ENCODE peak calls at places on chromosomes 16 and 17, in five cellular contexts. One of them, this sample, is unnamed. For H3K27me3, the result is how much of the 10 kb centered on the place peaks cover.

GRCh38 chr17:63974594-63975192 is 2.0 kb upstream of the SCN4A start:
- DNase-seq in heart right ventricle: no peak
- DNase-seq in prostate gland: no peak
- DNase-seq in H9: no peak
- DNase-seq in breast epithelium: no peak
- DNase-seq in this sample: no peak

GRCh38 chr17:64051153-64051552 is 30.7 kb upstream of the ICAM2 start:
- DNase-seq in heart right ventricle: no peak
- DNase-seq in prostate gland: no peak
- DNase-seq in H9: no peak
- DNase-seq in breast epithelium: no peak
- DNase-seq in this sample: no peak

GRCh38 chr17:56305017-56305416 is 151.7 kb downstream of the ANKFN1 start:
- DNase-seq in heart right ventricle: no peak
- DNase-seq in prostate gland: no peak
- DNase-seq in H9: no peak
- DNase-seq in breast epithelium: no peak
- DNase-seq in this sample: no peak

GRCh38 chr16:89452925-89453324 is 37.4 kb downstream of the ANKRD11 start:
- DNase-seq in heart right ventricle: no peak
- DNase-seq in prostate gland: no peak
- DNase-seq in H9: no peak
- DNase-seq in breast epithelium: no peak
- DNase-seq in this sample: no peak

GRCh38 chr17:49210158-49211029 is at the start of the genes ABI3 and GNGT2:
- DNase-seq in heart right ventricle: peak
- DNase-seq in prostate gland: no peak
- DNase-seq in H9: peak
- DNase-seq in breast epithelium: no peak
- DNase-seq in this sample: peak

GRCh38 chr17:28247671-28248556 is 71.1 kb upstream of the TMEM97 start:
- DNase-seq in heart right ventricle: no peak
- DNase-seq in prostate gland: no peak
- DNase-seq in H9: peak
- DNase-seq in breast epithelium: no peak
- DNase-seq in this sample: no peak

GRCh38 chr17:1471931-1472727 is 16.1 kb upstream of the CRK start:
- DNase-seq in heart right ventricle: no peak
- DNase-seq in prostate gland: no peak
- DNase-seq in H9: peak
- DNase-seq in breast epithelium: no peak
- DNase-seq in this sample: no peak

GRCh38 chr16:63617990-63618763 is 1503.7 kb downstream of the CDH11 start:
- DNase-seq in heart right ventricle: peak
- DNase-seq in prostate gland: peak
- DNase-seq in H9: peak
- DNase-seq in breast epithelium: no peak
- DNase-seq in this sample: peak

GRCh38 chr16:48885456-48885855 is 275.5 kb upstream of the N4BP1 start:
- DNase-seq in heart right ventricle: no peak
- DNase-seq in prostate gland: no peak
- DNase-seq in H9: no peak
- DNase-seq in breast epithelium: no peak
- DNase-seq in this sample: no peak

GRCh38 chr16:56357291-56357764 is 68.0 kb downstream of the AMFR start:
- DNase-seq in heart right ventricle: no peak
- DNase-seq in prostate gland: no peak
- DNase-seq in H9: peak
- DNase-seq in breast epithelium: no peak
- DNase-seq in this sample: peak

GRCh38 chr17:64641499-64641898 is 20.6 kb downstream of the SMURF2 start:
- DNase-seq in heart right ventricle: no peak
- DNase-seq in prostate gland: no peak
- DNase-seq in H9: no peak
- DNase-seq in breast epithelium: no peak
- DNase-seq in this sample: no peak

GRCh38 chr16:63877401-63877800 is 1244.5 kb downstream of the CDH11 start:
- DNase-seq in heart right ventricle: no peak
- DNase-seq in prostate gland: no peak
- DNase-seq in H9: no peak
- DNase-seq in breast epithelium: no peak
- DNase-seq in this sample: no peak

GRCh38 chr16:27642753-27643152 is 92.8 kb downstream of the KATNIP start:
- DNase-seq in heart right ventricle: no peak
- DNase-seq in prostate gland: no peak
- DNase-seq in H9: peak
- DNase-seq in breast epithelium: no peak
- DNase-seq in this sample: no peak

GRCh38 chr17:21375162-21375560 is 996 bp upstream of the KCNJ12 start:
- DNase-seq in heart right ventricle: no peak
- DNase-seq in prostate gland: no peak
- DNase-seq in H9: no peak
- DNase-seq in breast epithelium: no peak
- DNase-seq in this sample: no peak

GRCh38 chr17:2068589-2069051 is 13.7 kb downstream of the HIC1 start:
- DNase-seq in heart right ventricle: no peak
- DNase-seq in prostate gland: no peak
- DNase-seq in H9: no peak
- DNase-seq in breast epithelium: no peak
- DNase-seq in this sample: no peak

GRCh38 chr16:23694707-23695373 is 16.2 kb downstream of the PLK1 start:
- DNase-seq in heart right ventricle: no peak
- DNase-seq in prostate gland: no peak
- DNase-seq in H9: peak
- DNase-seq in breast epithelium: no peak
- DNase-seq in this sample: no peak

GRCh38 chr17:78708510-78708973 is 73.5 kb downstream of the CYTH1 start:
- DNase-seq in heart right ventricle: peak
- DNase-seq in prostate gland: peak
- DNase-seq in H9: peak
- DNase-seq in breast epithelium: no peak
- DNase-seq in this sample: peak

GRCh38 chr16:24524855-24525652 is 14.3 kb upstream of the RBBP6 start:
- DNase-seq in heart right ventricle: no peak
- DNase-seq in prostate gland: no peak
- DNase-seq in H9: peak
- DNase-seq in breast epithelium: no peak
- DNase-seq in this sample: no peak

GRCh38 chr16:2855536-2855935 is 2.4 kb downstream of the PRSS22 start:
- DNase-seq in heart right ventricle: no peak
- DNase-seq in prostate gland: no peak
- DNase-seq in H9: no peak
- DNase-seq in breast epithelium: no peak
- DNase-seq in this sample: no peak

GRCh38 chr17:79473111-79473835 is 137.6 kb downstream of the RBFOX3 start:
- DNase-seq in heart right ventricle: no peak
- DNase-seq in prostate gland: no peak
- DNase-seq in H9: no peak
- DNase-seq in breast epithelium: no peak
- DNase-seq in this sample: no peak

GRCh38 chr17:19239544-19239943 is 2.4 kb downstream of the EPN2 start:
- DNase-seq in heart right ventricle: no peak
- DNase-seq in prostate gland: no peak
- DNase-seq in H9: no peak
- DNase-seq in breast epithelium: no peak
- DNase-seq in this sample: no peak

GRCh38 chr16:3158014-3158497 is 23.2 kb downstream of the ZNF213 start:
- DNase-seq in heart right ventricle: no peak
- DNase-seq in prostate gland: peak
- DNase-seq in H9: no peak
- DNase-seq in breast epithelium: no peak
- DNase-seq in this sample: no peak

GRCh38 chr17:69638516-69638915 is 224.0 kb downstream of the MAP2K6 start:
- DNase-seq in heart right ventricle: no peak
- DNase-seq in prostate gland: no peak
- DNase-seq in H9: no peak
- DNase-seq in breast epithelium: no peak
- DNase-seq in this sample: no peak

GRCh38 chr16:21116148-21116693 is 34.4 kb downstream of the DNAH3 start:
- DNase-seq in heart right ventricle: no peak
- DNase-seq in prostate gland: no peak
- DNase-seq in H9: peak
- DNase-seq in breast epithelium: no peak
- DNase-seq in this sample: no peak

GRCh38 chr16:61596648-61597047 is 439.6 kb downstream of the CDH8 start:
- DNase-seq in heart right ventricle: no peak
- DNase-seq in prostate gland: no peak
- DNase-seq in H9: no peak
- DNase-seq in breast epithelium: no peak
- DNase-seq in this sample: no peak

GRCh38 chr17:48148029-48148759 is 40.6 kb downstream of the SNX11 start:
- DNase-seq in heart right ventricle: no peak
- DNase-seq in prostate gland: no peak
- DNase-seq in H9: no peak
- DNase-seq in breast epithelium: no peak
- DNase-seq in this sample: no peak

GRCh38 chr17:31722251-31723056 is 136.6 kb downstream of the COPRS start:
- DNase-seq in heart right ventricle: peak
- DNase-seq in prostate gland: no peak
- DNase-seq in H9: no peak
- DNase-seq in breast epithelium: no peak
- DNase-seq in this sample: no peak

GRCh38 chr16:13390093-13390985 is 488.9 kb downstream of the SHISA9 start:
- DNase-seq in heart right ventricle: no peak
- DNase-seq in prostate gland: no peak
- DNase-seq in H9: no peak
- DNase-seq in breast epithelium: no peak
- DNase-seq in this sample: no peak

GRCh38 chr17:39739020-39739884 is 1.5 kb downstream of the GRB7 start:
- DNase-seq in heart right ventricle: no peak
- DNase-seq in prostate gland: peak
- DNase-seq in H9: peak
- DNase-seq in breast epithelium: peak
- DNase-seq in this sample: no peak

GRCh38 chr16:75534560-75535205 is 1.2 kb downstream of the CHST5 start:
- DNase-seq in heart right ventricle: no peak
- DNase-seq in prostate gland: no peak
- DNase-seq in H9: no peak
- DNase-seq in breast epithelium: no peak
- DNase-seq in this sample: no peak

DNA sequence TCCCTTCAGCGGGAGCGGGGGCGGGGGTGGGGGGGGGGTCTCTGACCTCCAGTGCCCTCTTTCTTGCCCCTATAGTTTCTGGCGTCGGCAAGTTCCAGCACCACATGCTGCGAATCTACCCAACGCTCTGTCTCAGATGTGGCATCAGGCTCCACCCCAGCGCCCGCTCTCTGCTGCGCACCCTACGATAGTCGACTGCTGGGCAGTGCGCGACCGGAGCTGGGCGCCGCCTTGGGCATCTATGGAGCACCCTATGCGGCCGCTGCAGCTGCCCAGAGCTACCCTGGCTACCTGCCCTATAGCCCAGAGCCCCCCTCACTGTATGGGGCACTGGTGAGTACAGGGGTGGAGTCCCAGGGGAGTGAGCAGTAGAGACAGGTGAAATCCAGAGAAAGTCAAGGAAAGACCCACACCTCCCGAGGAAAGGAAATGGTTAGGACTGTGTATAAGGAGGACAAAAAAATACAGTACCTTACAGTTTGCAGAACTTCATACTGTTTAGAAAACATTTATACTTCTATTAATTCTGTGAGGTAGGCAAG is 2.3 kb downstream of the IRX6 start:
- DNase-seq in heart right ventricle: no peak
- DNase-seq in prostate gland: no peak
- DNase-seq in H9: no peak
- DNase-seq in breast epithelium: no peak
- DNase-seq in this sample: no peak
- H3K27me3 ChIP-seq in heart right ventricle: half or more
- H3K27me3 ChIP-seq in prostate gland: under half
- H3K27me3 ChIP-seq in H9: half or more
- H3K27me3 ChIP-seq in breast epithelium: under half
- H3K27me3 ChIP-seq in this sample: half or more

GRCh38 chr17:81401727-81402529 is 6.7 kb downstream of the BAHCC1 start:
- DNase-seq in heart right ventricle: no peak
- DNase-seq in prostate gland: no peak
- DNase-seq in H9: peak
- DNase-seq in breast epithelium: no peak
- DNase-seq in this sample: peak
- TF ChIP-seq CTCF in heart right ventricle: peak
- TF ChIP-seq CTCF in prostate gland: no peak
- TF ChIP-seq CTCF in H9: peak
- TF ChIP-seq CTCF in breast epithelium: no peak
- TF ChIP-seq CTCF in this sample: peak

DNA sequence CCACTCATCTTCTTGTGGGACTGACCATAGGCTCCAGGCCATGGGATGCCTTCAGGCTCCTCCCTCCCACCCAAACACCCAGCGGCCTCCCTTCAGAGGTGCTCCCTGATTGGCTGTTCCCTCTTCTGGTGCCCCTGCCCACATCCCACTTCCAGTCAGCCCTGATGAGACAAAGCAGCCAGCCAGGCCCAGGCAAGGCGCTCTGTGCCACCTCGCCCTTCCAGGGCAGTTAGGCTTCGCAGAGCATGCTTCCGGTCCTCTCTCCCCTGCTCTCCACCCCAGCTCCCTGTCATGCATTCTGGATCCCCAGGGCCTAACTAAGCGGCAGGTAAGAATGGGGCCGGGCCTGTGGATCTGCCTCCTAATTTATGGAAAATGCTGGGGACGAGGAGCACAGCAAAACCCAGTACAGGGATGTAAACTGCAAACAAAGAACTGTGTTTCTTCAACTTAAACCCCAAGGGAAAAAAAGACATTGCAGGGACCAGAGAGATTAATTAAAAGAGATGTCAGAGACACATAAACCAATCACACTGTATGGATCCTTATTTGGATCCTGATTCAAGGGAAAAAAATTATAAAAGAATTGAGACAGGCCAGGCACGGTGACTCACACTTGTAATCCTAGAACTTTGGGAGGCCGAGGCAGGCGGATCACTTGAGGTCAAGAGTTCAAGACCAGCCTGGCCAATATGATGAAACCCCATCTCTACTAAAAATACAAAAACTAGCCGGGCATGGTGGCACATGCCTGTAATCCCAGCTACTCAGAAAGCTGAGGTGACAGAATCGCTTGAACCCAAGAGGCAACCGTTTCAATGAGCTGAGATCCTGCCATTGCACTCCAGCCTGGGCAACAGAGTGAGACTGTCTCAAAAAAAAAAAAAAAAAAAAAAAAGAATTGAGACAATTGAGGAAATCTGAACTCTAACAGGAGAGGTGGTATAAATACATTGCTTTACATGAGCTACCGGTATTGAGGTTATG is 26.0 kb downstream of the ZDHHC7 start:
- DNase-seq in heart right ventricle: no peak
- DNase-seq in prostate gland: no peak
- DNase-seq in H9: no peak
- DNase-seq in breast epithelium: no peak
- DNase-seq in this sample: no peak
- H3K27ac ChIP-seq in heart right ventricle: no peak
- H3K27ac ChIP-seq in prostate gland: peak
- H3K27ac ChIP-seq in H9: no peak
- H3K27ac ChIP-seq in breast epithelium: no peak
- H3K27ac ChIP-seq in this sample: no peak

GRCh38 chr17:58639681-58640080 is 52.2 kb downstream of the TEX14 start:
- DNase-seq in heart right ventricle: no peak
- DNase-seq in prostate gland: no peak
- DNase-seq in H9: no peak
- DNase-seq in breast epithelium: no peak
- DNase-seq in this sample: no peak
- H3K27me3 ChIP-seq in heart right ventricle: under half
- H3K27me3 ChIP-seq in prostate gland: under half
- H3K27me3 ChIP-seq in H9: under half
- H3K27me3 ChIP-seq in breast epithelium: under half
- H3K27me3 ChIP-seq in this sample: under half

GRCh38 chr16:55294129-55294528 is 29.9 kb upstream of the IRX6 start:
- DNase-seq in heart right ventricle: no peak
- DNase-seq in prostate gland: no peak
- DNase-seq in H9: no peak
- DNase-seq in breast epithelium: no peak
- DNase-seq in this sample: no peak
- TF ChIP-seq CTCF in heart right ventricle: no peak
- TF ChIP-seq CTCF in prostate gland: no peak
- TF ChIP-seq CTCF in H9: peak
- TF ChIP-seq CTCF in breast epithelium: no peak
- TF ChIP-seq CTCF in this sample: no peak